ENCODE peak calls at places on chromosomes 16 and 17, in four cellular contexts. O is RCC 7860, C is GM12865, B is GM23248. I is an unnamed sample.

GRCh38 chr17:43576563-43577229 is 30.6 kb upstream of the ETV4 start:
- DNase-seq in O (peak; percentile 60), C (peak; percentile 80), B (peak; percentile 69), I (peak; percentile 57)

GRCh38 chr16:80034469-80034826 is 433.9 kb upstream of the MAF start:
- DNase-seq in O (peak; percentile 92), C (no peak), B (no peak), I (no peak)

GRCh38 chr17:71237903-71238538 is 882.8 kb upstream of the SOX9 start:
- DNase-seq in O (peak; percentile 31), C (no peak), B (peak; percentile 81), I (peak; percentile 57)

GRCh38 chr16:58462997-58463891 is 36.7 kb upstream of the NDRG4 start:
- DNase-seq in O (no peak), C (no peak), B (peak; percentile 26), I (no peak)

GRCh38 chr17:61362396-61362795 is 37.2 kb upstream of the TBX2 start:
- DNase-seq in O (no peak), C (no peak), B (no peak), I (no peak)

GRCh38 chr16:81036751-81037350 is 1.2 kb downstream of the ATMIN start:
- DNase-seq in O (no peak), C (peak; percentile 42), B (peak; percentile 66), I (peak; percentile 9)

GRCh38 chr16:2008009-2008526 is 1.6 kb downstream of the ZNF598 start:
- DNase-seq in O (peak; percentile 12), C (peak; percentile 56), B (peak; percentile 96), I (peak; percentile 77)

GRCh38 chr16:55171241-55171640 is 152.8 kb upstream of the IRX6 start:
- DNase-seq in O (no peak), C (no peak), B (no peak), I (no peak)

GRCh38 chr17:69144621-69145255 is 3.0 kb upstream of the ABCA6 start:
- DNase-seq in O (no peak), C (peak; percentile 1), B (no peak), I (no peak)

GRCh38 chr17:33267279-33267790 is 25.8 kb downstream of the ASIC2 start:
- DNase-seq in O (peak; percentile 96), C (no peak), B (peak; percentile 96), I (peak; percentile 83)

GRCh38 chr17:39739885-39740356 is 2.2 kb downstream of the GRB7 start:
- DNase-seq in O (no peak), C (no peak), B (peak; percentile 29), I (no peak)

GRCh38 chr17:56884483-56885144 is 29.2 kb downstream of the TRIM25 start:
- DNase-seq in O (no peak), C (no peak), B (no peak), I (no peak)

GRCh38 chr16:48123104-48123788 is 32.5 kb downstream of the ABCC12 start:
- DNase-seq in O (peak; percentile 97), C (peak; percentile 64), B (peak; percentile 100), I (peak; percentile 99)

GRCh38 chr16:81231014-81231413 is 7.5 kb upstream of the BCO1 start:
- DNase-seq in O (no peak), C (no peak), B (no peak), I (no peak)

GRCh38 chr17:32504166-32504990 is 17.6 kb downstream of the CDK5R1 start:
- DNase-seq in O (peak; percentile 81), C (no peak), B (peak; percentile 31), I (peak; percentile 61)

GRCh38 chr17:61846976-61847375 is 16.4 kb downstream of the BRIP1 start:
- DNase-seq in O (no peak), C (no peak), B (no peak), I (no peak)

GRCh38 chr16:70730016-70730415 is 44.2 kb upstream of the MTSS2 start:
- DNase-seq in O (no peak), C (no peak), B (no peak), I (no peak)

GRCh38 chr17:15262291-15263205 is 2.6 kb downstream of the PMP22 start:
- DNase-seq in O (peak; percentile 28), C (no peak), B (peak; percentile 96), I (peak; percentile 87)

GRCh38 chr17:79027274-79027924 is 3.4 kb downstream of the C1QTNF1 start:
- DNase-seq in O (no peak), C (no peak), B (peak; percentile 43), I (peak; percentile 71)

GRCh38 chr17:4956493-4957061 is 5.7 kb downstream of the ENO3 start:
- DNase-seq in O (no peak), C (peak; percentile 61), B (no peak), I (no peak)

GRCh38 chr17:80618304-80618703 is 73.7 kb downstream of the RPTOR start:
- DNase-seq in O (no peak), C (no peak), B (no peak), I (no peak)

GRCh38 chr16:84507011-84507982 is 2.8 kb upstream of the MEAK7 start:
- DNase-seq in O (no peak), C (peak; percentile 88), B (peak; percentile 69), I (no peak)

GRCh38 chr17:20072692-20072992 is 63.5 kb downstream of the SPECC1 start:
- DNase-seq in O (no peak), C (no peak), B (no peak), I (peak; percentile 27)

GRCh38 chr17:64331366-64331765 is 59.3 kb downstream of the PECAM1 start:
- DNase-seq in O (no peak), C (no peak), B (no peak), I (no peak)

GRCh38 chr17:71883845-71884244 is 237.0 kb upstream of the SOX9 start:
- DNase-seq in O (no peak), C (peak; percentile 68), B (no peak), I (no peak)

GRCh38 chr17:80212962-80213650 is 7.0 kb downstream of the SGSH start:
- DNase-seq in O (no peak), C (no peak), B (no peak), I (no peak)

GRCh38 chr16:11276143-11276879 is at the start of gene PRM2:
- DNase-seq in O (no peak), C (no peak), B (no peak), I (no peak)